ENCODE peak calls at places on chromosomes 2 and 18, in four cellular contexts. Q is HepG2, A is K562, E is GM12878. W is an unnamed sample.

GRCh38 chr2:201513271-201513670 is 61.7 kb downstream of the STRADB start:
- DNase-seq in Q (no peak), A (no peak), E (no peak), W (no peak)

GRCh38 chr2:42339191-42339912 is 21.7 kb downstream of the COX7A2L start:
- DNase-seq in Q (peak), A (no peak), E (no peak), W (no peak)

GRCh38 chr18:78624646-78625279 is 354.9 kb upstream of the SALL3 start:
- DNase-seq in Q (no peak), A (no peak), E (no peak), W (no peak)

GRCh38 chr2:29640360-29640759 is 281.0 kb downstream of the ALK start:
- DNase-seq in Q (no peak), A (no peak), E (no peak), W (no peak)

GRCh38 chr18:3061581-3062416 is 48.9 kb upstream of the LPIN2 start:
- DNase-seq in Q (no peak), A (no peak), E (no peak), W (no peak)

GRCh38 chr18:62938006-62938405 is 222.7 kb downstream of the PHLPP1 start:
- DNase-seq in Q (no peak), A (no peak), E (no peak), W (no peak)

GRCh38 chr2:3604207-3604877 is 9.4 kb downstream of the COLEC11 start:
- DNase-seq in Q (no peak), A (no peak), E (no peak), W (no peak)

GRCh38 chr2:32418777-32419176 is 62.0 kb downstream of the BIRC6 start:
- DNase-seq in Q (no peak), A (no peak), E (no peak), W (no peak)

GRCh38 chr2:9230051-9230802 is 23.6 kb downstream of the ASAP2 start:
- DNase-seq in Q (no peak), A (no peak), E (no peak), W (no peak)

GRCh38 chr2:201420442-201421113 is 30.7 kb downstream of the TRAK2 start:
- DNase-seq in Q (no peak), A (no peak), E (no peak), W (no peak)

GRCh38 chr2:161306919-161307318 is 1.3 kb upstream of the PSMD14 start:
- DNase-seq in Q (no peak), A (peak), E (no peak), W (no peak)

GRCh38 chr2:28986429-28986828 is 5.3 kb downstream of the TOGARAM2 start:
- DNase-seq in Q (no peak), A (no peak), E (no peak), W (no peak)

GRCh38 chr2:205902041-205902898 is 183.7 kb downstream of the INO80D start:
- DNase-seq in Q (peak), A (peak), E (no peak), W (no peak)

GRCh38 chr2:69010437-69011194 is 2.4 kb upstream of the ANTXR1 start:
- DNase-seq in Q (no peak), A (no peak), E (no peak), W (no peak)

GRCh38 chr2:68994864-68995263 is 18.1 kb upstream of the ANTXR1 start:
- DNase-seq in Q (no peak), A (no peak), E (no peak), W (no peak)

GRCh38 chr2:191247381-191248057 is 2.3 kb downstream of the MYO1B start:
- DNase-seq in Q (peak), A (peak), E (no peak), W (no peak)

GRCh38 chr2:179129574-179130238 is 79.8 kb upstream of the CCDC141 start:
- DNase-seq in Q (no peak), A (peak), E (no peak), W (no peak)

GRCh38 chr2:161090401-161090800 is 69.8 kb upstream of the TANK start:
- DNase-seq in Q (no peak), A (no peak), E (no peak), W (no peak)

GRCh38 chr18:48126240-48126639 is 195.8 kb upstream of the SMAD2 start:
- DNase-seq in Q (no peak), A (no peak), E (no peak), W (no peak)

GRCh38 chr18:70337139-70337972 is 48.5 kb downstream of the SOCS6 start:
- DNase-seq in Q (peak), A (peak), E (no peak), W (no peak)

GRCh38 chr2:235569837-235570236 is 76.0 kb downstream of the AGAP1 start:
- DNase-seq in Q (no peak), A (no peak), E (no peak), W (no peak)

GRCh38 chr2:215428060-215428910 is 7.6 kb downstream of the FN1 start:
- DNase-seq in Q (no peak), A (no peak), E (no peak), W (no peak)

GRCh38 chr2:200258881-200259576 is 47.5 kb upstream of the SPATS2L start:
- DNase-seq in Q (no peak), A (no peak), E (no peak), W (no peak)

GRCh38 chr2:106189325-106189724 is 4.8 kb downstream of the UXS1 start:
- DNase-seq in Q (no peak), A (no peak), E (no peak), W (no peak)

DNA sequence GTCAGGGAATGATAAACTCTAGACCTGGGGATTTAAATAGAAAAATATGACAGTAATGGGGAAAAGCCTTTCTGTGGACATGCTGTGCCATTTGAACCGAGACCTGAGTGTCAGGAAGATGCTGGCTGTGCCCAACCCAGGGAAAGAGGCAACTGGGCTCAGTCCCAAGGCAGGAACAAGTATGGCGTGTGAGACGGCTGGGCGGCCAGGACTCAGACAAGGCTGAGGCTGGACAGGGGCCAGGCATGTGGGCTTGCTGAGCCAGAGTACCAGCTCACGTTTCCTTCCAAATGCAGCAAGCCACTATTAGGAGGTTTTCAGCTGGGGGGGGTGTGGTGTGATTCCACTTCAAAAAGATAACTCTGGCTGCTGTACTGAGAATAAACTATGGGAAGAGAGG is 92.4 kb downstream of the INPP5D start:
- DNase-seq in Q (no peak), A (no peak), E (no peak), W (no peak)
- TF ChIP-seq SP1 in Q (no peak), A (no peak), E (no peak), W (no peak)

GRCh38 chr2:108139521-108139920 is 100.2 kb upstream of the SULT1C3 start:
- DNase-seq in Q (peak), A (peak), E (no peak), W (no peak)
- TF ChIP-seq BRCA1 in Q (no peak), A (no peak), E (no peak), W (no peak)

GRCh38 chr2:219521066-219521880 is 7.0 kb downstream of the ASIC4 start:
- DNase-seq in Q (peak), A (peak), E (no peak), W (peak)

GRCh38 chr2:219517954-219518778 is 3.9 kb downstream of the ASIC4 start:
- DNase-seq in Q (no peak), A (no peak), E (no peak), W (no peak)

GRCh38 chr2:219522111-219523030 is 8.1 kb downstream of the ASIC4 start:
- DNase-seq in Q (no peak), A (peak), E (no peak), W (no peak)

GRCh38 chr2:219520079-219520478 is 5.8 kb downstream of the ASIC4 start:
- DNase-seq in Q (no peak), A (peak), E (no peak), W (no peak)

GRCh38 chr2:219519526-219519916 is 5.2 kb downstream of the ASIC4 start:
- DNase-seq in Q (no peak), A (no peak), E (no peak), W (no peak)
- TF ChIP-seq SP1 in Q (no peak), A (no peak), E (no peak), W (no peak)

DNA sequence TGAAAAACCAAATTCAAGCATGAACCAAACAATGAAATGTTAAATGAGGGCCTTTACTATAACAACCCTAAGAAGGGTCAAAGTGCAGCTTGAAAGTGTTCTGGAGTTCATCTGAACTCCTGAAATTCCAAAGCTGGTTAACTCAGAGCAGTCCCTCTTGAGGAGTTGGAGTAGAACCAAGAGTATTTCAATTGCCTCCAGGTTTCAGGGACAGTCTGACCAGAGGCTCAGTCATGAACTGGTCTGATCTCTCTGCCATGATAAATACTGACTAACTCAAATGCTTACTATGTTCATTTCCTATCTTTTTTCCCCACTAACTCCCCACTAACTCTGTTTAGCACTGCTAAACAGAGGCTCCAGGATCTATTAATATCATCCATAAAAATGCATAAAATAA is 2.7 kb downstream of the STARD7 start:
- DNase-seq in Q (no peak), A (peak), E (no peak), W (no peak)
- TF ChIP-seq BRCA1 in Q (no peak), A (no peak), E (no peak), W (no peak)

DNA sequence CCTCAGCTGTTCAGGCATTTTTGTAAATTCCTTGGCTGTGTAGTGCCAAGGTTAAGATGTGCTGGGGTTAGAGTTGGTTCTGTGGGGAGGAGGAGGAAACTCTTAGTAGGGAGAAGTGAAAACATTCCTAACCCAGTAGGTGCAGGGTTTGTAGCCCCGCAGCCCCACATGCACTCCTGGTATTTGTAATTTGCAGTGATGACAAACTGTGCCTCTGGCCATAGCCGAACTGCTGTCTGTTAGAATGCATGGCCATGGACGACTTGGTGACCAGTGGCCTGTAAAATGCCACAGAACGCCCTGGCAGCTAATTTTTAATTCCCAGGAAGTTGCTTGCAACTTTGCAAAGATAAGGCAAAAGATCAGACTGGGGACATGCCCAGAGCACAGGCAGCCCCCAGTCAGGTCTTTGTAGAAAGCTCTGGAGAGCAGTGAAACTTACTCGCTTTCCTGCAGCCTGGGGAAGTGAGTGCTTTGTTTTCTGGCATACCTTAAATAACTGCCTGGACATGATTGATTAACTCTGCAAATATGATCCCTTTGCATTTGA is 38.4 kb downstream of the LYPD6B start:
- DNase-seq in Q (no peak), A (no peak), E (no peak), W (peak)
- TF ChIP-seq SP1 in Q (no peak), A (no peak), E (no peak), W (no peak)

DNA sequence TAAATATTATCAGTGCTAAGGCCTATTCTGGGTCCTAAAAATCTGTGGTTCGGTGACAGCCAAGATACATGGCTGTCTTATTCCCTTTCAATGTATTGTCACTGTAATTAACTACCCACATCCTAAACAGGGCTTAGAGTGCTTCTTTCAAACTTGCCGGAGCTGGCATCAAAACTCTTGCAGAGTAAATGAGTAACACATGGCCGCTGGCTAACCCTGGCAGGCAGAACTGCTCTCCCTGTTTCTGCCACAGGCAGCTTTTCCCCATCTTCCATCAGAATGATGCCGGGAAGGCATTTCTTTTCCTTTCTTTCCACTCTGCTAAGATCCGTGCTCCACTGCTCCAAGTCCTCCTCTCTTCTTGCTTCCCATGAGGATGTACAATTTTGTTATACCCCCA is 54.8 kb upstream of the PTPRM start:
- DNase-seq in Q (no peak), A (no peak), E (no peak), W (no peak)
- TF ChIP-seq BRCA1 in Q (no peak), A (no peak), E (no peak), W (no peak)

GRCh38 chr18:42480521-42480920 is 525.5 kb downstream of the PIK3C3 start:
- DNase-seq in Q (no peak), A (no peak), E (no peak), W (no peak)
- TF ChIP-seq SP1 in Q (no peak), A (no peak), E (no peak), W (no peak)